ENCODE peak calls at places on chromosome 19, in six cellular contexts. S, W, N, B, I and G are unnamed samples. For H3K27me3, the result is how much of the 10 kb centered on the place peaks cover.

GRCh38 chr19:46125447-46125846 is 959 bp upstream of the IGFL3 start:
- DNase-seq in W (no peak), S (no peak), B (no peak), N (no peak), I (no peak), G (no peak)

GRCh38 chr19:5690955-5691204 is 785 bp downstream of the RPL36 start:
- DNase-seq in W (no peak), I (no peak), B (no peak), N (no peak), S (no peak), G (peak)

GRCh38 chr19:51607077-51607476 is 23.1 kb downstream of the SIGLEC5 start:
- DNase-seq in B (no peak), W (no peak), S (no peak), N (no peak), I (no peak), G (peak)

GRCh38 chr19:39342647-39343305 is 555 bp downstream of the SAMD4B start:
- DNase-seq in B (no peak), N (no peak), W (no peak), S (no peak), I (peak), G (peak)

GRCh38 chr19:11420429-11420893 is 1.3 kb upstream of the RGL3 start:
- DNase-seq in I (peak), W (no peak), S (peak), B (no peak), N (no peak), G (no peak)

GRCh38 chr19:33273065-33273736 is 29.1 kb downstream of the CEBPA start:
- DNase-seq in N (no peak), W (no peak), S (no peak), B (no peak), I (peak), G (no peak)

GRCh38 chr19:15178629-15179308 is 22.0 kb downstream of the NOTCH3 start:
- DNase-seq in S (no peak), W (no peak), I (no peak), B (no peak), N (no peak), G (no peak)

GRCh38 chr19:40216013-40216776 is 2.0 kb downstream of the TTC9B start:
- DNase-seq in N (no peak), B (no peak), I (no peak), W (no peak), S (no peak), G (no peak)

GRCh38 chr19:8116437-8117293 is 32.7 kb downstream of the FBN3 start:
- DNase-seq in I (no peak), S (no peak), N (no peak), B (no peak), W (no peak), G (no peak)

GRCh38 chr19:15622991-15623390 is 8.0 kb downstream of the CYP4F8 start:
- DNase-seq in B (no peak), I (no peak), W (no peak), S (no peak), N (no peak), G (peak)

GRCh38 chr19:35357867-35358573 is at the start of gene FFAR3:
- DNase-seq in N (no peak), I (peak), B (peak), W (no peak), S (no peak), G (no peak)

GRCh38 chr19:29795461-29795860 is 16.3 kb upstream of the CCNE1 start:
- DNase-seq in S (no peak), W (no peak), B (no peak), N (no peak), I (no peak), G (no peak)

GRCh38 chr19:8510589-8511115 is 3.3 kb downstream of the ZNF414 start:
- DNase-seq in S (no peak), I (no peak), N (no peak), W (no peak), B (no peak), G (no peak)

GRCh38 chr19:18386543-18387251 is 739 bp downstream of the GDF15 start:
- DNase-seq in I (peak), B (no peak), S (no peak), N (no peak), W (no peak), G (peak)

GRCh38 chr19:17260842-17261325 is 3.7 kb downstream of the USHBP1 start:
- DNase-seq in S (peak), B (peak), I (peak), N (peak), W (peak), G (peak)

GRCh38 chr19:17259118-17259780 is 5.3 kb downstream of the USHBP1 start:
- DNase-seq in I (peak), W (no peak), N (no peak), S (no peak), B (no peak), G (no peak)

GRCh38 chr19:17256130-17256529 is 8.4 kb downstream of the USHBP1 start:
- DNase-seq in N (no peak), B (no peak), I (no peak), S (no peak), W (no peak), G (no peak)

GRCh38 chr19:17262557-17262956 is 2.0 kb downstream of the USHBP1 start:
- DNase-seq in W (no peak), B (no peak), I (no peak), S (no peak), N (no peak), G (no peak)

DNA sequence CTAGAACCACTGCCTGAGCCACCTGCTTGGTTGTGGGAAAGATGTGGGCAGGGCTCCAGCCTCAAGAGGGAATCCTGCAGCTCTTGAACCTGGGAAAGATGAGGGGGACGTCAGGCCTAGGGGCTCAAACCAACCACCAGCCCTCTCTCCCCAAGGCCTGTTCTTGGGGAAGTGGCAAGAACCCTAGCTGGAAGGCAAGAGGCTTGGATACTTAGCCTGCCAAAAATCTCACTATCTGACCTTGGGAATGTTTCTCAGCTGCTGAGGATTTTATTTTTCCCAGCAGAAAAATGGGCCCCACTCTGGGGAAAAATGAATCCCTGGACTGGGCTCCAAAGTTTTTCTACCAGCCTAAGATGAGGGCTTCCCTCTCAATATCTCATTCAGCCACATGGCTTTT is 4.6 kb downstream of the USHBP1 start:
- DNase-seq in W (no peak), B (no peak), S (no peak), I (no peak), N (no peak), G (no peak)
- H3K27me3 ChIP-seq in W (under half), B (under half), S (under half), I (under half), N (under half), G (under half)

DNA sequence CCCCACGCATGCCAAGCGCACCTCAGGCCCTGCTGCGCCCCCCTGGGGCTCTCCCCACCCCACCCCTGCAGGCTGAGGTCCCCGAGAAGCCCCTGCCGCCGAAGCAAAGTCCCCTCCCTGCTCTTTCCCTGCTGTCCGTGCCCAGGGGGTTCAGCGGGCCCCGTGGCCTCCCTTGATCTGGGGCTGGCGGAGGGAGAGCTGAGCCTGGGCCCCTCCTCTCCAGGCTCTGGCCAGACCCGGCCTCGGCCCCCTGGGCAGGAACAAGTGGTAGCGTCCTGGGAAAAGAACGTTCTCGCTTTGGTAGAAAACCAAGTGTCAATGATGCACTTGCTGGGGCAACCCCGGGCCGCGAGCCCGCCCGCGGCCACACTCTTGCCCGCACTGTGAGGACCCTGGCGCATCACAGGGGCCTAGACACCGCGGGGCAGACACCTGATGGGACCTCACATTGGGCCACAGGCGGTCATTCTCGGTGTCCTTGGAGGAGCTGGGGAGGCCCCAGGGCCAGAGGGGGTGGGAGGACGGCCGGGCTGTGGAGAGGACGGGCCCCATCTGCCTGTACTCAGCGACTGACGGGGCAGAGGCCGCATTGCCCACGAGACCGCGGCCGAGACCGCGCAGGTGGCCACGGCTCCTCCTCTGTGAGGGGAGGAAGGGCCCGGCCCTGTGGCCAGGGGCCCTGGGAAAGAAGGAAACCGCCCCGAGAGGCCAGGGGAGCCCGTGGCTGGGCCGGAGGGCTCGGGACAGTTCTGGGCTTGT is 29.0 kb downstream of the GPX4 start:
- DNase-seq in B (no peak), W (no peak), I (peak), N (peak), S (no peak), G (peak)
- TF ChIP-seq CTCF in B (no peak), W (no peak), I (no peak), N (no peak), S (no peak), G (no peak)

GRCh38 chr19:1776606-1777147 is 23.4 kb downstream of the ONECUT3 start:
- DNase-seq in W (no peak), I (no peak), B (no peak), N (no peak), S (no peak), G (no peak)
- H3K27me3 ChIP-seq in W (half or more), I (half or more), B (under half), N (half or more), S (half or more), G (half or more)

GRCh38 chr19:31308781-31309180 is 40.5 kb downstream of the TSHZ3 start:
- DNase-seq in I (no peak), N (no peak), S (no peak), W (no peak), B (no peak), G (no peak)
- TF ChIP-seq CTCF in I (no peak), N (no peak), S (no peak), W (no peak), B (no peak), G (no peak)